ENCODE peak calls at places on chromosomes 5 and 9, in six cellular contexts. One of them, this sample, is unnamed.

GRCh38 chr9:89864257-89864656 is 259.4 kb downstream of the GADD45G start:
- DNase-seq in AG09309: no peak
- DNase-seq in prostate gland: no peak
- DNase-seq in GM12865: no peak
- DNase-seq in GM06990: no peak
- DNase-seq in psoas muscle: no peak
- DNase-seq in this sample: no peak

GRCh38 chr9:120985759-120986353 is 59.3 kb upstream of the TRAF1 start:
- DNase-seq in prostate gland: peak; percentile 58
- DNase-seq in GM06990: no peak
- DNase-seq in psoas muscle: no peak
- DNase-seq in AG09309: peak; percentile 43
- DNase-seq in GM12865: peak; percentile 59
- DNase-seq in this sample: peak; percentile 66

GRCh38 chr9:74696520-74696919 is 191.2 kb downstream of the TRPM6 start:
- DNase-seq in psoas muscle: no peak
- DNase-seq in AG09309: no peak
- DNase-seq in prostate gland: no peak
- DNase-seq in GM12865: no peak
- DNase-seq in GM06990: no peak
- DNase-seq in this sample: no peak

GRCh38 chr9:6764570-6765334 is 7.0 kb downstream of the KDM4C start:
- DNase-seq in GM06990: no peak
- DNase-seq in prostate gland: no peak
- DNase-seq in psoas muscle: no peak
- DNase-seq in AG09309: no peak
- DNase-seq in GM12865: no peak
- DNase-seq in this sample: no peak

GRCh38 chr9:122112238-122112637 is 19.1 kb upstream of the TTLL11 start:
- DNase-seq in GM06990: no peak
- DNase-seq in GM12865: no peak
- DNase-seq in psoas muscle: no peak
- DNase-seq in prostate gland: no peak
- DNase-seq in AG09309: no peak
- DNase-seq in this sample: no peak

GRCh38 chr5:137752873-137753226 is 1.3 kb downstream of the HNRNPA0 start:
- DNase-seq in psoas muscle: no peak
- DNase-seq in GM12865: no peak
- DNase-seq in AG09309: no peak
- DNase-seq in GM06990: peak; percentile 38
- DNase-seq in prostate gland: peak; percentile 5
- DNase-seq in this sample: no peak

GRCh38 chr5:57499262-57500050 is 16.8 kb upstream of the ACTBL2 start:
- DNase-seq in AG09309: no peak
- DNase-seq in GM12865: peak; percentile 62
- DNase-seq in prostate gland: no peak
- DNase-seq in GM06990: peak; percentile 35
- DNase-seq in psoas muscle: no peak
- DNase-seq in this sample: no peak

GRCh38 chr9:83406901-83407300 is 131.3 kb downstream of the FRMD3 start:
- DNase-seq in GM06990: no peak
- DNase-seq in AG09309: no peak
- DNase-seq in prostate gland: no peak
- DNase-seq in GM12865: no peak
- DNase-seq in psoas muscle: no peak
- DNase-seq in this sample: no peak

GRCh38 chr9:97473717-97474116 is 27.7 kb upstream of the TMOD1 start:
- DNase-seq in psoas muscle: no peak
- DNase-seq in GM06990: no peak
- DNase-seq in GM12865: no peak
- DNase-seq in AG09309: no peak
- DNase-seq in prostate gland: no peak
- DNase-seq in this sample: no peak

GRCh38 chr9:976805-977360 is 428 bp downstream of the DMRT3 start:
- DNase-seq in GM12865: no peak
- DNase-seq in AG09309: no peak
- DNase-seq in psoas muscle: no peak
- DNase-seq in GM06990: peak; percentile 41
- DNase-seq in prostate gland: no peak
- DNase-seq in this sample: no peak

GRCh38 chr9:92807757-92808725 is 43.4 kb upstream of the BICD2 start:
- DNase-seq in GM06990: no peak
- DNase-seq in AG09309: no peak
- DNase-seq in GM12865: no peak
- DNase-seq in prostate gland: no peak
- DNase-seq in psoas muscle: no peak
- DNase-seq in this sample: no peak

GRCh38 chr9:133801739-133802138 is 63.6 kb upstream of the SARDH start:
- DNase-seq in GM06990: no peak
- DNase-seq in AG09309: no peak
- DNase-seq in GM12865: no peak
- DNase-seq in prostate gland: no peak
- DNase-seq in psoas muscle: no peak
- DNase-seq in this sample: no peak

GRCh38 chr9:120925535-120926396 is 830 bp downstream of the TRAF1 start:
- DNase-seq in psoas muscle: no peak
- DNase-seq in GM06990: peak; percentile 77
- DNase-seq in prostate gland: no peak
- DNase-seq in GM12865: peak; percentile 91
- DNase-seq in AG09309: no peak
- DNase-seq in this sample: peak; percentile 67

GRCh38 chr9:93827545-93828330 is 127.4 kb downstream of the BARX1 start:
- DNase-seq in GM12865: peak; percentile 38
- DNase-seq in prostate gland: no peak
- DNase-seq in psoas muscle: peak; percentile 45
- DNase-seq in AG09309: peak; percentile 2
- DNase-seq in GM06990: peak; percentile 43
- DNase-seq in this sample: no peak

GRCh38 chr9:21591221-21592062 is 109.3 kb upstream of the IFNE start:
- DNase-seq in psoas muscle: peak; percentile 67
- DNase-seq in GM06990: no peak
- DNase-seq in AG09309: peak; percentile 97
- DNase-seq in prostate gland: peak; percentile 26
- DNase-seq in GM12865: peak; percentile 16
- DNase-seq in this sample: peak; percentile 97

GRCh38 chr9:100472725-100473261 is at the start of gene TMEFF1:
- DNase-seq in GM06990: peak; percentile 39
- DNase-seq in AG09309: no peak
- DNase-seq in psoas muscle: peak; percentile 42
- DNase-seq in GM12865: peak; percentile 17
- DNase-seq in prostate gland: peak; percentile 6
- DNase-seq in this sample: no peak

GRCh38 chr9:70533492-70533891 is 119.0 kb upstream of the KLF9 start:
- DNase-seq in psoas muscle: no peak
- DNase-seq in prostate gland: no peak
- DNase-seq in GM12865: no peak
- DNase-seq in AG09309: no peak
- DNase-seq in GM06990: no peak
- DNase-seq in this sample: no peak

GRCh38 chr5:129098488-129099183 is 4.1 kb downstream of the ISOC1 start:
- DNase-seq in AG09309: no peak
- DNase-seq in prostate gland: no peak
- DNase-seq in GM12865: no peak
- DNase-seq in psoas muscle: no peak
- DNase-seq in GM06990: no peak
- DNase-seq in this sample: no peak

GRCh38 chr9:69086312-69086711 is 50.8 kb downstream of the FXN start:
- DNase-seq in GM12865: no peak
- DNase-seq in psoas muscle: no peak
- DNase-seq in prostate gland: no peak
- DNase-seq in AG09309: no peak
- DNase-seq in GM06990: no peak
- DNase-seq in this sample: no peak

GRCh38 chr5:159933531-159934485 is 17.5 kb downstream of the ADRA1B start:
- DNase-seq in prostate gland: no peak
- DNase-seq in psoas muscle: no peak
- DNase-seq in AG09309: no peak
- DNase-seq in GM12865: no peak
- DNase-seq in GM06990: no peak
- DNase-seq in this sample: no peak

GRCh38 chr5:178230879-178231735 is 1.5 kb downstream of the PHYKPL start:
- DNase-seq in GM12865: no peak
- DNase-seq in prostate gland: no peak
- DNase-seq in GM06990: no peak
- DNase-seq in AG09309: no peak
- DNase-seq in psoas muscle: peak; percentile 87
- DNase-seq in this sample: no peak

GRCh38 chr9:125953314-125954019 is 206.3 kb downstream of the PBX3 start:
- DNase-seq in psoas muscle: no peak
- DNase-seq in AG09309: no peak
- DNase-seq in prostate gland: no peak
- DNase-seq in GM12865: no peak
- DNase-seq in GM06990: no peak
- DNase-seq in this sample: no peak

GRCh38 chr5:168607946-168608345 is 28.8 kb upstream of the PANK3 start:
- DNase-seq in GM12865: peak; percentile 58
- DNase-seq in AG09309: no peak
- DNase-seq in psoas muscle: no peak
- DNase-seq in GM06990: no peak
- DNase-seq in prostate gland: no peak
- DNase-seq in this sample: no peak
- H3K4me3 ChIP-seq in GM12865: no peak overlapping the region
- H3K4me3 ChIP-seq in AG09309: no peak overlapping the region
- H3K4me3 ChIP-seq in psoas muscle: no peak overlapping the region
- H3K4me3 ChIP-seq in GM06990: no peak overlapping the region
- H3K4me3 ChIP-seq in prostate gland: no peak overlapping the region
- H3K4me3 ChIP-seq in this sample: no peak overlapping the region

GRCh38 chr5:32794086-32794485 is 83.0 kb downstream of the NPR3 start:
- DNase-seq in GM06990: no peak
- DNase-seq in psoas muscle: no peak
- DNase-seq in prostate gland: no peak
- DNase-seq in AG09309: no peak
- DNase-seq in GM12865: no peak
- DNase-seq in this sample: no peak
- TF ChIP-seq CTCF in GM06990: no peak
- TF ChIP-seq CTCF in psoas muscle: no peak
- TF ChIP-seq CTCF in prostate gland: no peak
- TF ChIP-seq CTCF in AG09309: peak; percentile 60
- TF ChIP-seq CTCF in GM12865: no peak
- TF ChIP-seq CTCF in this sample: peak; percentile 51

DNA sequence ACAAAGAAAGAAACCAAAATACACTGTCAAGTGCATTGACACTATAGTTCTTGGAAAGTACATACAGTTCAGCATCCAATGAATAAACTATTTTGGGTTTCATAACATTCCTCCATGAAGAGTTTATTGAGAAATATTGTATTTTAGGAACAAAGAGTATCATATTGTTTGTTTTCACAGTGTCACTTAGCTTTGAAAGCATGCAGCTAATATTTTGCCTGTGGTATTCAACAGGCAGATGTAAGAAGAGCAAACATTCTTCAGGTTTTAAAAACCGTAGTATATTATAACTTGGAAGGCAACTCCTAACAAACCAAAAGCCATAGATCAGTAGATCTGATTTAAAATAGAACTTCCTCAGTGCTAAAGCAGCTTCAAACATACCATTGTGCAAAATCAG is 4.5 kb downstream of the PRELID2 start:
- DNase-seq in GM06990: no peak
- DNase-seq in GM12865: no peak
- DNase-seq in psoas muscle: no peak
- DNase-seq in AG09309: peak; percentile 25
- DNase-seq in prostate gland: no peak
- DNase-seq in this sample: peak; percentile 67
- H3K4me3 ChIP-seq in GM06990: no peak overlapping the region
- H3K4me3 ChIP-seq in GM12865: no peak overlapping the region
- H3K4me3 ChIP-seq in psoas muscle: no peak overlapping the region
- H3K4me3 ChIP-seq in AG09309: no peak overlapping the region
- H3K4me3 ChIP-seq in prostate gland: no peak overlapping the region
- H3K4me3 ChIP-seq in this sample: no peak overlapping the region

GRCh38 chr9:14433841-14434511 is 120.0 kb upstream of the NFIB start:
- DNase-seq in prostate gland: no peak
- DNase-seq in psoas muscle: no peak
- DNase-seq in GM06990: peak; percentile 7
- DNase-seq in AG09309: no peak
- DNase-seq in GM12865: peak; percentile 23
- DNase-seq in this sample: no peak
- TF ChIP-seq CTCF in prostate gland: peak; percentile 58
- TF ChIP-seq CTCF in psoas muscle: no peak
- TF ChIP-seq CTCF in GM06990: no peak
- TF ChIP-seq CTCF in AG09309: no peak
- TF ChIP-seq CTCF in GM12865: no peak
- TF ChIP-seq CTCF in this sample: no peak

GRCh38 chr9:13941686-13942085 is 372.3 kb downstream of the NFIB start:
- DNase-seq in psoas muscle: no peak
- DNase-seq in GM06990: no peak
- DNase-seq in GM12865: no peak
- DNase-seq in AG09309: peak; percentile 41
- DNase-seq in prostate gland: peak; percentile 15
- DNase-seq in this sample: no peak
- H3K4me3 ChIP-seq in psoas muscle: no peak overlapping the region
- H3K4me3 ChIP-seq in GM06990: no peak overlapping the region
- H3K4me3 ChIP-seq in GM12865: no peak overlapping the region
- H3K4me3 ChIP-seq in AG09309: no peak overlapping the region
- H3K4me3 ChIP-seq in prostate gland: no peak overlapping the region
- H3K4me3 ChIP-seq in this sample: no peak overlapping the region

DNA sequence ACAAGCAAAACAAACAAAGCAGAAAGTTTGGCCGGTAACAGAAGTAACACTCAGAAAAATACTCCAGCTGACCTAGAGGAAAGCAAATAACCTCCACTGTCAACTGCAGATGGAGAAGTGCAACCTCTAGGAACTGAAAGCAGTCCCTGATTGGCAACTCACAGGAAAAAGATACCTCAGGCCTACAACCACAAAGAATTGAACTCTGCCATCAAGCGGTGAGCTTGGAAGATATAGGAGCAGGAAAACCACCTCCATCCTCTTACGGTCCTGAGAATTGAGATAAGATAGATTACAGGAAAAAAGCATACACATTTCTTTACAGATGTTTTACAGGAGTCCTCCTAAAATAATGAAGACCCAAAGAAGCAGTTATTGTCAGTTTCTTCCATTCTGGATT is 184.5 kb downstream of the PDZD2 start:
- DNase-seq in GM06990: no peak
- DNase-seq in prostate gland: no peak
- DNase-seq in psoas muscle: no peak
- DNase-seq in AG09309: no peak
- DNase-seq in GM12865: no peak
- DNase-seq in this sample: no peak
- TF ChIP-seq CTCF in GM06990: no peak
- TF ChIP-seq CTCF in prostate gland: no peak
- TF ChIP-seq CTCF in psoas muscle: no peak
- TF ChIP-seq CTCF in AG09309: no peak
- TF ChIP-seq CTCF in GM12865: no peak
- TF ChIP-seq CTCF in this sample: no peak

DNA sequence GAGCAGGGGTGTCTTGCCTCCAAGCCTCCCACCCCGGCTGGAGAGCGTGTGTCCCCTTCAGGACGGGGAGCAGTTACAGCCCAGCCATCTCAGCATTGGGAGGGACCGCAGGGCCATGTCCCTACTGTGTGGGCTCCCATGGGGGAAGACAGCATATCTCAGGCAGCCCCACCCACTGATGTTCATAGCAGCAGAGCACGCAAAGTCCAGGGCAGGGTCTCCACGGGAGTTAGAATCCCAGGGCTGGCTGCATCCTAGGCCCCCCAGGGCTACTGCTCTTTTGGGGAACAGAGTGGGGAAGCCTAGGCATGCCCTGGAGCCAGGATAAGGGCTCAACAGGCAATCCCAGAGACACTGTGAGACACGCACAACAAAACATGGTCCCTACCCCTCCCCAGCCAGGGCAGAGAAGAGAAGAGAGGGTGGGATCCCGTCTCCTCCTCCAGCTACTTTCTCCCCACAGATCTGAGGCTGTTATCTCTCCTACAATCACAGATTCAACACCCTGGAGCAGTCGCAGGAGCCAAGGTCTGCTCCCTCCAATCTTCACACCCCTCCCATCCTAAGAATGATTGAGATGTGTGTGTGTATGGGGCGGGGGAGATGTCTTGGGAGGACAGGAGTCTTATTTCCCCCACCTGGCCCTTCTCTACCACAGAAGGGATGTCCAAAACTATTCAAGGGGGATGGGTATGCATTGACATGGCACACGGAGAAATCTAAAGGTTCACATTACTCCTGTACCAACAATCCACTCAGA is 3.4 kb downstream of the CNTFR start:
- DNase-seq in AG09309: no peak
- DNase-seq in GM06990: no peak
- DNase-seq in prostate gland: no peak
- DNase-seq in psoas muscle: no peak
- DNase-seq in GM12865: no peak
- DNase-seq in this sample: no peak
- H3K4me3 ChIP-seq in AG09309: no peak overlapping the region
- H3K4me3 ChIP-seq in GM06990: no peak overlapping the region
- H3K4me3 ChIP-seq in prostate gland: no peak overlapping the region
- H3K4me3 ChIP-seq in psoas muscle: peak overlapping the region; percentile 80
- H3K4me3 ChIP-seq in GM12865: no peak overlapping the region
- H3K4me3 ChIP-seq in this sample: no peak overlapping the region

This sample was measured in AG04449.